ENCODE peak calls at places on chromosome 22, in eight cellular contexts. R, Z, T, N, M, S, X and V are unnamed samples.

GRCh38 chr22:22375586-22376351 is 131.2 kb downstream of the VPREB1 start:
- DNase-seq in Z (no peak), X (peak), N (peak), T (no peak), R (no peak), S (no peak), M (no peak), V (no peak)

GRCh38 chr22:50505776-50506610 is 1.5 kb downstream of the LMF2 start:
- DNase-seq in M (no peak), Z (no peak), R (no peak), T (no peak), S (no peak), N (peak), X (no peak), V (no peak)

GRCh38 chr22:19085233-19086043 is 36.8 kb downstream of the DGCR2 start:
- DNase-seq in Z (no peak), M (peak), N (no peak), R (peak), X (no peak), S (no peak), T (no peak), V (no peak)

GRCh38 chr22:30640361-30640760 is 4.8 kb downstream of the SLC35E4 start:
- DNase-seq in M (no peak), Z (no peak), T (no peak), R (no peak), S (no peak), X (no peak), N (no peak), V (no peak)

GRCh38 chr22:29073618-29074275 is 912 bp downstream of the KREMEN1 start:
- DNase-seq in Z (no peak), S (no peak), R (no peak), N (peak), X (peak), T (peak), M (no peak), V (peak)

GRCh38 chr22:49294656-49295464 is 532.8 kb downstream of the BRD1 start:
- DNase-seq in X (no peak), N (no peak), T (no peak), Z (no peak), R (no peak), S (no peak), M (no peak), V (peak)

GRCh38 chr22:37135023-37135422 is 14.7 kb downstream of the IL2RB start:
- DNase-seq in T (no peak), N (no peak), M (no peak), Z (no peak), X (no peak), S (no peak), R (no peak), V (no peak)

GRCh38 chr22:31177420-31178162 is 17.6 kb downstream of the RNF185 start:
- DNase-seq in N (no peak), M (no peak), T (peak), Z (no peak), S (no peak), X (peak), R (no peak), V (peak)

GRCh38 chr22:24845036-24845918 is 39.3 kb downstream of the SGSM1 start:
- DNase-seq in X (no peak), M (no peak), R (no peak), N (peak), S (no peak), T (no peak), Z (peak), V (no peak)

GRCh38 chr22:37283393-37283937 is 1.2 kb downstream of the CYTH4 start:
- DNase-seq in R (no peak), Z (no peak), S (no peak), X (peak), N (no peak), M (no peak), T (no peak), V (no peak)

GRCh38 chr22:20885557-20886323 is 26.9 kb downstream of the SNAP29 start:
- DNase-seq in R (peak), S (peak), N (peak), M (peak), X (peak), T (peak), Z (peak), V (peak)

GRCh38 chr22:26713823-26714449 is 56.5 kb downstream of the MIAT start:
- DNase-seq in M (no peak), R (no peak), T (no peak), X (no peak), Z (no peak), S (no peak), N (no peak), V (no peak)

GRCh38 chr22:27747396-27748256 is 53.9 kb downstream of the MN1 start:
- DNase-seq in X (no peak), Z (no peak), M (no peak), R (no peak), S (no peak), T (no peak), N (no peak), V (no peak)

GRCh38 chr22:32622004-32622761 is 147.6 kb downstream of the FBXO7 start:
- DNase-seq in N (peak), M (peak), R (no peak), T (no peak), S (peak), Z (no peak), X (peak), V (peak)

GRCh38 chr22:38859581-38860290 is 12.3 kb downstream of the CBX6 start:
- DNase-seq in S (no peak), T (no peak), X (no peak), N (no peak), Z (no peak), R (no peak), M (no peak), V (no peak)

GRCh38 chr22:50169181-50169759 is 1.3 kb upstream of the PANX2 start:
- DNase-seq in Z (no peak), T (no peak), S (no peak), N (no peak), X (no peak), M (no peak), R (no peak), V (no peak)